ENCODE peak calls at places on chromosomes 16 and 17, in nine cellular contexts. One of them, this sample, is unnamed.

GRCh38 chr17:40909755-40910154 is 24.7 kb upstream of the KRT20 start:
- DNase-seq in esophagus squamous epithelium: no peak
- DNase-seq in D721Med: no peak
- DNase-seq in iPS-NIHi11: no peak
- DNase-seq in fibroblast of the conjunctiva: peak; percentile 71
- DNase-seq in stimulated activated CD4-positive, alpha-beta T cell treated with anti-CD3 and anti-CD28 coated beads, Interleukin-12 subunit alpha, Interleukin-12 subunit beta, amount 100 ng/mL, for 48 hours: no peak
- DNase-seq in heart right ventricle: no peak
- DNase-seq in dermis microvascular lymphatic vessel endothelial cell: no peak
- DNase-seq in GM12891: no peak
- DNase-seq in this sample: no peak

GRCh38 chr17:1940810-1941185 is 84.3 kb downstream of the RTN4RL1 start:
- DNase-seq in esophagus squamous epithelium: no peak
- DNase-seq in D721Med: peak; percentile 75
- DNase-seq in iPS-NIHi11: no peak
- DNase-seq in fibroblast of the conjunctiva: no peak
- DNase-seq in stimulated activated CD4-positive, alpha-beta T cell treated with anti-CD3 and anti-CD28 coated beads, Interleukin-12 subunit alpha, Interleukin-12 subunit beta, amount 100 ng/mL, for 48 hours: no peak
- DNase-seq in heart right ventricle: no peak
- DNase-seq in dermis microvascular lymphatic vessel endothelial cell: no peak
- DNase-seq in GM12891: no peak
- DNase-seq in this sample: no peak

GRCh38 chr16:75559564-75560372 is 3.7 kb upstream of the TMEM231 start:
- DNase-seq in esophagus squamous epithelium: no peak
- DNase-seq in D721Med: no peak
- DNase-seq in iPS-NIHi11: peak; percentile 27
- DNase-seq in fibroblast of the conjunctiva: peak; percentile 34
- DNase-seq in stimulated activated CD4-positive, alpha-beta T cell treated with anti-CD3 and anti-CD28 coated beads, Interleukin-12 subunit alpha, Interleukin-12 subunit beta, amount 100 ng/mL, for 48 hours: no peak
- DNase-seq in heart right ventricle: peak; percentile 53
- DNase-seq in dermis microvascular lymphatic vessel endothelial cell: no peak
- DNase-seq in GM12891: no peak
- DNase-seq in this sample: no peak

GRCh38 chr16:34803683-34804416 is 1344.4 kb downstream of the TP53TG3F start:
- DNase-seq in esophagus squamous epithelium: no peak
- DNase-seq in D721Med: no peak
- DNase-seq in iPS-NIHi11: no peak
- DNase-seq in fibroblast of the conjunctiva: no peak
- DNase-seq in stimulated activated CD4-positive, alpha-beta T cell treated with anti-CD3 and anti-CD28 coated beads, Interleukin-12 subunit alpha, Interleukin-12 subunit beta, amount 100 ng/mL, for 48 hours: no peak
- DNase-seq in heart right ventricle: no peak
- DNase-seq in dermis microvascular lymphatic vessel endothelial cell: no peak
- DNase-seq in GM12891: no peak
- DNase-seq in this sample: peak; percentile 36

GRCh38 chr17:10077561-10078299 is 120.7 kb downstream of the GAS7 start:
- DNase-seq in esophagus squamous epithelium: no peak
- DNase-seq in D721Med: no peak
- DNase-seq in iPS-NIHi11: no peak
- DNase-seq in fibroblast of the conjunctiva: no peak
- DNase-seq in stimulated activated CD4-positive, alpha-beta T cell treated with anti-CD3 and anti-CD28 coated beads, Interleukin-12 subunit alpha, Interleukin-12 subunit beta, amount 100 ng/mL, for 48 hours: no peak
- DNase-seq in heart right ventricle: no peak
- DNase-seq in dermis microvascular lymphatic vessel endothelial cell: no peak
- DNase-seq in GM12891: no peak
- DNase-seq in this sample: no peak

GRCh38 chr17:6554871-6555330 is 1.5 kb downstream of the PITPNM3 start:
- DNase-seq in esophagus squamous epithelium: no peak
- DNase-seq in D721Med: no peak
- DNase-seq in iPS-NIHi11: no peak
- DNase-seq in fibroblast of the conjunctiva: no peak
- DNase-seq in stimulated activated CD4-positive, alpha-beta T cell treated with anti-CD3 and anti-CD28 coated beads, Interleukin-12 subunit alpha, Interleukin-12 subunit beta, amount 100 ng/mL, for 48 hours: no peak
- DNase-seq in heart right ventricle: no peak
- DNase-seq in dermis microvascular lymphatic vessel endothelial cell: no peak
- DNase-seq in GM12891: no peak
- DNase-seq in this sample: no peak

GRCh38 chr17:3167574-3167973 is 29.7 kb upstream of the OR1A2 start:
- DNase-seq in esophagus squamous epithelium: no peak
- DNase-seq in D721Med: no peak
- DNase-seq in iPS-NIHi11: no peak
- DNase-seq in fibroblast of the conjunctiva: no peak
- DNase-seq in stimulated activated CD4-positive, alpha-beta T cell treated with anti-CD3 and anti-CD28 coated beads, Interleukin-12 subunit alpha, Interleukin-12 subunit beta, amount 100 ng/mL, for 48 hours: no peak
- DNase-seq in heart right ventricle: no peak
- DNase-seq in dermis microvascular lymphatic vessel endothelial cell: no peak
- DNase-seq in GM12891: no peak
- DNase-seq in this sample: no peak

GRCh38 chr16:89200124-89200849 is at the start of gene SLC22A31:
- DNase-seq in esophagus squamous epithelium: no peak
- DNase-seq in D721Med: no peak
- DNase-seq in iPS-NIHi11: peak; percentile 41
- DNase-seq in fibroblast of the conjunctiva: no peak
- DNase-seq in stimulated activated CD4-positive, alpha-beta T cell treated with anti-CD3 and anti-CD28 coated beads, Interleukin-12 subunit alpha, Interleukin-12 subunit beta, amount 100 ng/mL, for 48 hours: no peak
- DNase-seq in heart right ventricle: no peak
- DNase-seq in dermis microvascular lymphatic vessel endothelial cell: no peak
- DNase-seq in GM12891: no peak
- DNase-seq in this sample: peak; percentile 39

GRCh38 chr16:71846443-71846842 is 667 bp downstream of the ATXN1L start:
- DNase-seq in esophagus squamous epithelium: no peak
- DNase-seq in D721Med: no peak
- DNase-seq in iPS-NIHi11: peak; percentile 32
- DNase-seq in fibroblast of the conjunctiva: no peak
- DNase-seq in stimulated activated CD4-positive, alpha-beta T cell treated with anti-CD3 and anti-CD28 coated beads, Interleukin-12 subunit alpha, Interleukin-12 subunit beta, amount 100 ng/mL, for 48 hours: no peak
- DNase-seq in heart right ventricle: no peak
- DNase-seq in dermis microvascular lymphatic vessel endothelial cell: no peak
- DNase-seq in GM12891: no peak
- DNase-seq in this sample: no peak

GRCh38 chr17:77685881-77686486 is 272.5 kb upstream of the TNRC6C start:
- DNase-seq in esophagus squamous epithelium: no peak
- DNase-seq in D721Med: no peak
- DNase-seq in iPS-NIHi11: no peak
- DNase-seq in fibroblast of the conjunctiva: no peak
- DNase-seq in stimulated activated CD4-positive, alpha-beta T cell treated with anti-CD3 and anti-CD28 coated beads, Interleukin-12 subunit alpha, Interleukin-12 subunit beta, amount 100 ng/mL, for 48 hours: no peak
- DNase-seq in heart right ventricle: no peak
- DNase-seq in dermis microvascular lymphatic vessel endothelial cell: no peak
- DNase-seq in GM12891: no peak
- DNase-seq in this sample: no peak

GRCh38 chr17:39627170-39627716 is 491 bp downstream of the PPP1R1B start:
- DNase-seq in esophagus squamous epithelium: no peak
- DNase-seq in D721Med: no peak
- DNase-seq in iPS-NIHi11: no peak
- DNase-seq in fibroblast of the conjunctiva: no peak
- DNase-seq in stimulated activated CD4-positive, alpha-beta T cell treated with anti-CD3 and anti-CD28 coated beads, Interleukin-12 subunit alpha, Interleukin-12 subunit beta, amount 100 ng/mL, for 48 hours: no peak
- DNase-seq in heart right ventricle: no peak
- DNase-seq in dermis microvascular lymphatic vessel endothelial cell: no peak
- DNase-seq in GM12891: no peak
- DNase-seq in this sample: no peak

GRCh38 chr17:55710410-55710809 is 12.3 kb downstream of the TMEM100 start:
- DNase-seq in esophagus squamous epithelium: no peak
- DNase-seq in D721Med: no peak
- DNase-seq in iPS-NIHi11: no peak
- DNase-seq in fibroblast of the conjunctiva: no peak
- DNase-seq in stimulated activated CD4-positive, alpha-beta T cell treated with anti-CD3 and anti-CD28 coated beads, Interleukin-12 subunit alpha, Interleukin-12 subunit beta, amount 100 ng/mL, for 48 hours: no peak
- DNase-seq in heart right ventricle: no peak
- DNase-seq in dermis microvascular lymphatic vessel endothelial cell: peak; percentile 55
- DNase-seq in GM12891: no peak
- DNase-seq in this sample: no peak

GRCh38 chr16:25922438-25922837 is 230.7 kb downstream of the HS3ST4 start:
- DNase-seq in esophagus squamous epithelium: no peak
- DNase-seq in D721Med: no peak
- DNase-seq in iPS-NIHi11: no peak
- DNase-seq in fibroblast of the conjunctiva: no peak
- DNase-seq in stimulated activated CD4-positive, alpha-beta T cell treated with anti-CD3 and anti-CD28 coated beads, Interleukin-12 subunit alpha, Interleukin-12 subunit beta, amount 100 ng/mL, for 48 hours: no peak
- DNase-seq in heart right ventricle: no peak
- DNase-seq in dermis microvascular lymphatic vessel endothelial cell: no peak
- DNase-seq in GM12891: no peak
- DNase-seq in this sample: no peak

GRCh38 chr17:13984956-13985355 is 84.3 kb upstream of the COX10 start:
- DNase-seq in esophagus squamous epithelium: no peak
- DNase-seq in D721Med: no peak
- DNase-seq in iPS-NIHi11: no peak
- DNase-seq in fibroblast of the conjunctiva: no peak
- DNase-seq in stimulated activated CD4-positive, alpha-beta T cell treated with anti-CD3 and anti-CD28 coated beads, Interleukin-12 subunit alpha, Interleukin-12 subunit beta, amount 100 ng/mL, for 48 hours: no peak
- DNase-seq in heart right ventricle: no peak
- DNase-seq in dermis microvascular lymphatic vessel endothelial cell: no peak
- DNase-seq in GM12891: no peak
- DNase-seq in this sample: no peak

GRCh38 chr17:17215575-17215974 is 9.4 kb upstream of the PLD6 start:
- DNase-seq in esophagus squamous epithelium: no peak
- DNase-seq in D721Med: no peak
- DNase-seq in iPS-NIHi11: no peak
- DNase-seq in fibroblast of the conjunctiva: no peak
- DNase-seq in stimulated activated CD4-positive, alpha-beta T cell treated with anti-CD3 and anti-CD28 coated beads, Interleukin-12 subunit alpha, Interleukin-12 subunit beta, amount 100 ng/mL, for 48 hours: no peak
- DNase-seq in heart right ventricle: no peak
- DNase-seq in dermis microvascular lymphatic vessel endothelial cell: no peak
- DNase-seq in GM12891: no peak
- DNase-seq in this sample: no peak

GRCh38 chr17:78179372-78179771 is 7.5 kb downstream of the TK1 start:
- DNase-seq in esophagus squamous epithelium: no peak
- DNase-seq in D721Med: no peak
- DNase-seq in iPS-NIHi11: no peak
- DNase-seq in fibroblast of the conjunctiva: no peak
- DNase-seq in stimulated activated CD4-positive, alpha-beta T cell treated with anti-CD3 and anti-CD28 coated beads, Interleukin-12 subunit alpha, Interleukin-12 subunit beta, amount 100 ng/mL, for 48 hours: no peak
- DNase-seq in heart right ventricle: no peak
- DNase-seq in dermis microvascular lymphatic vessel endothelial cell: no peak
- DNase-seq in GM12891: no peak
- DNase-seq in this sample: no peak

GRCh38 chr17:18026408-18026776 is 12.6 kb downstream of the ATPAF2 start:
- DNase-seq in esophagus squamous epithelium: no peak
- DNase-seq in D721Med: no peak
- DNase-seq in iPS-NIHi11: no peak
- DNase-seq in fibroblast of the conjunctiva: peak; percentile 37
- DNase-seq in stimulated activated CD4-positive, alpha-beta T cell treated with anti-CD3 and anti-CD28 coated beads, Interleukin-12 subunit alpha, Interleukin-12 subunit beta, amount 100 ng/mL, for 48 hours: no peak
- DNase-seq in heart right ventricle: peak; percentile 60
- DNase-seq in dermis microvascular lymphatic vessel endothelial cell: peak; percentile 77
- DNase-seq in GM12891: no peak
- DNase-seq in this sample: peak; percentile 67

GRCh38 chr16:30041841-30042240 is 10.8 kb upstream of the TLCD3B start:
- DNase-seq in esophagus squamous epithelium: no peak
- DNase-seq in D721Med: no peak
- DNase-seq in iPS-NIHi11: no peak
- DNase-seq in fibroblast of the conjunctiva: no peak
- DNase-seq in stimulated activated CD4-positive, alpha-beta T cell treated with anti-CD3 and anti-CD28 coated beads, Interleukin-12 subunit alpha, Interleukin-12 subunit beta, amount 100 ng/mL, for 48 hours: no peak
- DNase-seq in heart right ventricle: no peak
- DNase-seq in dermis microvascular lymphatic vessel endothelial cell: peak; percentile 38
- DNase-seq in GM12891: no peak
- DNase-seq in this sample: no peak

GRCh38 chr17:42775534-42776098 is 2.4 kb downstream of the VPS25 start:
- DNase-seq in esophagus squamous epithelium: no peak
- DNase-seq in D721Med: no peak
- DNase-seq in iPS-NIHi11: no peak
- DNase-seq in fibroblast of the conjunctiva: no peak
- DNase-seq in stimulated activated CD4-positive, alpha-beta T cell treated with anti-CD3 and anti-CD28 coated beads, Interleukin-12 subunit alpha, Interleukin-12 subunit beta, amount 100 ng/mL, for 48 hours: no peak
- DNase-seq in heart right ventricle: no peak
- DNase-seq in dermis microvascular lymphatic vessel endothelial cell: no peak
- DNase-seq in GM12891: no peak
- DNase-seq in this sample: no peak

GRCh38 chr17:62587554-62587953 is 39.9 kb upstream of the MRC2 start:
- DNase-seq in esophagus squamous epithelium: no peak
- DNase-seq in D721Med: no peak
- DNase-seq in iPS-NIHi11: no peak
- DNase-seq in fibroblast of the conjunctiva: no peak
- DNase-seq in stimulated activated CD4-positive, alpha-beta T cell treated with anti-CD3 and anti-CD28 coated beads, Interleukin-12 subunit alpha, Interleukin-12 subunit beta, amount 100 ng/mL, for 48 hours: no peak
- DNase-seq in heart right ventricle: no peak
- DNase-seq in dermis microvascular lymphatic vessel endothelial cell: no peak
- DNase-seq in GM12891: no peak
- DNase-seq in this sample: no peak

GRCh38 chr17:42288078-42288984 is at the start of gene STAT5A:
- DNase-seq in esophagus squamous epithelium: peak; percentile 43
- DNase-seq in D721Med: no peak
- DNase-seq in iPS-NIHi11: peak; percentile 91
- DNase-seq in fibroblast of the conjunctiva: peak; percentile 68
- DNase-seq in stimulated activated CD4-positive, alpha-beta T cell treated with anti-CD3 and anti-CD28 coated beads, Interleukin-12 subunit alpha, Interleukin-12 subunit beta, amount 100 ng/mL, for 48 hours: peak; percentile 63
- DNase-seq in heart right ventricle: peak; percentile 92
- DNase-seq in dermis microvascular lymphatic vessel endothelial cell: peak; percentile 88
- DNase-seq in GM12891: peak; percentile 79
- DNase-seq in this sample: peak; percentile 95

GRCh38 chr17:78357177-78357586 is 2.7 kb downstream of the SOCS3 start:
- DNase-seq in esophagus squamous epithelium: no peak
- DNase-seq in D721Med: no peak
- DNase-seq in iPS-NIHi11: no peak
- DNase-seq in fibroblast of the conjunctiva: no peak
- DNase-seq in stimulated activated CD4-positive, alpha-beta T cell treated with anti-CD3 and anti-CD28 coated beads, Interleukin-12 subunit alpha, Interleukin-12 subunit beta, amount 100 ng/mL, for 48 hours: no peak
- DNase-seq in heart right ventricle: no peak
- DNase-seq in dermis microvascular lymphatic vessel endothelial cell: peak; percentile 72
- DNase-seq in GM12891: no peak
- DNase-seq in this sample: peak; percentile 75

GRCh38 chr17:39151680-39152058 is 232 bp upstream of the PLXDC1 start:
- DNase-seq in esophagus squamous epithelium: no peak
- DNase-seq in D721Med: no peak
- DNase-seq in iPS-NIHi11: no peak
- DNase-seq in fibroblast of the conjunctiva: no peak
- DNase-seq in stimulated activated CD4-positive, alpha-beta T cell treated with anti-CD3 and anti-CD28 coated beads, Interleukin-12 subunit alpha, Interleukin-12 subunit beta, amount 100 ng/mL, for 48 hours: no peak
- DNase-seq in heart right ventricle: no peak
- DNase-seq in dermis microvascular lymphatic vessel endothelial cell: no peak
- DNase-seq in GM12891: no peak
- DNase-seq in this sample: no peak

GRCh38 chr17:2977157-2977556 is 86.2 kb downstream of the OR1D5 start:
- DNase-seq in esophagus squamous epithelium: no peak
- DNase-seq in D721Med: no peak
- DNase-seq in iPS-NIHi11: no peak
- DNase-seq in fibroblast of the conjunctiva: no peak
- DNase-seq in stimulated activated CD4-positive, alpha-beta T cell treated with anti-CD3 and anti-CD28 coated beads, Interleukin-12 subunit alpha, Interleukin-12 subunit beta, amount 100 ng/mL, for 48 hours: no peak
- DNase-seq in heart right ventricle: no peak
- DNase-seq in dermis microvascular lymphatic vessel endothelial cell: no peak
- DNase-seq in GM12891: no peak
- DNase-seq in this sample: no peak

GRCh38 chr16:58511933-58512815 is 3.1 kb upstream of the SETD6 start:
- DNase-seq in esophagus squamous epithelium: no peak
- DNase-seq in D721Med: no peak
- DNase-seq in iPS-NIHi11: peak; percentile 76
- DNase-seq in fibroblast of the conjunctiva: peak; percentile 18
- DNase-seq in stimulated activated CD4-positive, alpha-beta T cell treated with anti-CD3 and anti-CD28 coated beads, Interleukin-12 subunit alpha, Interleukin-12 subunit beta, amount 100 ng/mL, for 48 hours: peak; percentile 88
- DNase-seq in heart right ventricle: peak; percentile 66
- DNase-seq in dermis microvascular lymphatic vessel endothelial cell: peak; percentile 31
- DNase-seq in GM12891: peak; percentile 76
- DNase-seq in this sample: peak; percentile 86

GRCh38 chr17:45942284-45942683 is 47.9 kb downstream of the MAPT start:
- DNase-seq in esophagus squamous epithelium: no peak
- DNase-seq in D721Med: no peak
- DNase-seq in iPS-NIHi11: peak; percentile 48
- DNase-seq in fibroblast of the conjunctiva: peak; percentile 6
- DNase-seq in stimulated activated CD4-positive, alpha-beta T cell treated with anti-CD3 and anti-CD28 coated beads, Interleukin-12 subunit alpha, Interleukin-12 subunit beta, amount 100 ng/mL, for 48 hours: no peak
- DNase-seq in heart right ventricle: peak; percentile 82
- DNase-seq in dermis microvascular lymphatic vessel endothelial cell: no peak
- DNase-seq in GM12891: no peak
- DNase-seq in this sample: peak; percentile 88

GRCh38 chr17:41061969-41062368 is 2.1 kb upstream of the KRTAP2-3 start:
- DNase-seq in esophagus squamous epithelium: no peak
- DNase-seq in D721Med: no peak
- DNase-seq in iPS-NIHi11: no peak
- DNase-seq in fibroblast of the conjunctiva: peak; percentile 75
- DNase-seq in stimulated activated CD4-positive, alpha-beta T cell treated with anti-CD3 and anti-CD28 coated beads, Interleukin-12 subunit alpha, Interleukin-12 subunit beta, amount 100 ng/mL, for 48 hours: no peak
- DNase-seq in heart right ventricle: no peak
- DNase-seq in dermis microvascular lymphatic vessel endothelial cell: no peak
- DNase-seq in GM12891: no peak
- DNase-seq in this sample: no peak